ENCODE peak calls at places on chromosomes 13 and 19, in ten cellular contexts. F is thoracic aorta; S is sciatic nerve; U is activated CD4-positive, CD25-positive, alpha-beta regulatory T cell; A is choroid plexus epithelial cell; W is nucleus accumbens; B is HT1080; D is globus pallidus; J is retina; P is psoas muscle. Y is an unnamed sample.

GRCh38 chr13:27534976-27535370 is 84.6 kb upstream of the MTIF3 start:
- DNase-seq in B (no peak), J (no peak), D (no peak), F (no peak), P (no peak), S (no peak), W (no peak), U (no peak), A (no peak), Y (no peak)

GRCh38 chr19:39498262-39499081 is at the start of gene DLL3:
- DNase-seq in D (no peak), J (no peak), W (peak; percentile 3), A (peak; percentile 11), B (no peak), S (no peak), F (no peak), P (no peak), U (no peak), Y (no peak)

GRCh38 chr13:99258210-99258860 is at the start of gene GPR18:
- DNase-seq in A (no peak), F (no peak), P (no peak), W (no peak), J (no peak), B (no peak), D (no peak), S (no peak), U (no peak), Y (no peak)

GRCh38 chr19:33819875-33820781 is 23.5 kb downstream of the KCTD15 start:
- DNase-seq in S (peak; percentile 86), W (peak; percentile 64), U (no peak), P (peak; percentile 82), B (peak; percentile 91), J (peak; percentile 88), A (peak; percentile 62), D (no peak), F (no peak), Y (peak; percentile 92)

GRCh38 chr13:67932991-67933390 is 702.9 kb upstream of the PCDH9 start:
- DNase-seq in J (no peak), U (no peak), B (peak; percentile 70), A (no peak), P (no peak), F (no peak), W (no peak), D (no peak), S (no peak), Y (no peak)

GRCh38 chr13:28049880-28050871 is 50.2 kb downstream of the FLT3 start:
- DNase-seq in F (no peak), D (no peak), A (no peak), W (no peak), P (no peak), J (no peak), B (no peak), U (no peak), S (no peak), Y (no peak)

GRCh38 chr13:35947315-35947714 is 183.9 kb downstream of the DCLK1 start:
- DNase-seq in S (no peak), P (no peak), B (no peak), W (no peak), F (no peak), A (no peak), J (no peak), U (no peak), D (no peak), Y (no peak)

GRCh38 chr19:47719047-47719885 is 6.0 kb downstream of the EHD2 start:
- DNase-seq in W (peak; percentile 75), P (peak; percentile 90), U (no peak), F (peak; percentile 36), D (peak; percentile 55), A (peak; percentile 97), S (peak; percentile 90), J (peak; percentile 73), B (peak; percentile 88), Y (peak; percentile 93)

GRCh38 chr13:112134150-112135075 is 67.5 kb downstream of the SOX1 start:
- DNase-seq in F (no peak), P (no peak), J (no peak), U (no peak), A (no peak), S (no peak), D (no peak), W (no peak), B (peak; percentile 30), Y (peak; percentile 68)

GRCh38 chr13:82758056-82758455 is 1124.2 kb downstream of the SLITRK1 start:
- DNase-seq in B (peak; percentile 56), U (no peak), F (no peak), S (no peak), D (peak; percentile 12), J (no peak), P (no peak), W (no peak), A (peak; percentile 60), Y (no peak)

GRCh38 chr13:63773476-63773875 is 2357.8 kb upstream of the PCDH20 start:
- DNase-seq in A (no peak), W (no peak), B (no peak), S (no peak), J (no peak), U (no peak), D (no peak), F (no peak), P (no peak), Y (no peak)

GRCh38 chr19:55668603-55669348 is 6.2 kb upstream of the EPN1 start:
- DNase-seq in B (no peak), F (no peak), S (no peak), W (no peak), J (no peak), D (no peak), U (no peak), P (no peak), A (no peak), Y (no peak)

GRCh38 chr13:39929583-39929982 is 274.1 kb downstream of the COG6 start:
- DNase-seq in A (no peak), P (no peak), J (no peak), F (no peak), D (no peak), B (no peak), W (no peak), U (no peak), S (no peak), Y (no peak)

GRCh38 chr19:6273701-6274601 is 5.8 kb downstream of the MLLT1 start:
- DNase-seq in F (peak; percentile 90), A (peak; percentile 82), B (peak; percentile 84), W (peak; percentile 64), U (no peak), D (peak; percentile 40), P (peak; percentile 90), S (peak; percentile 88), J (peak; percentile 50), Y (peak; percentile 93)

GRCh38 chr19:36436531-36436930 is 18.1 kb upstream of the ZFP82 start:
- DNase-seq in D (no peak), F (no peak), S (no peak), A (peak; percentile 46), J (no peak), B (no peak), P (no peak), U (no peak), W (no peak), Y (no peak)

GRCh38 chr19:55262359-55262758 is 3.5 kb upstream of the PPP6R1 start:
- DNase-seq in F (no peak), D (no peak), W (no peak), P (no peak), B (no peak), A (no peak), U (no peak), J (no peak), S (no peak), Y (no peak)

GRCh38 chr19:7099597-7099921 is 30.1 kb downstream of the ZNF557 start:
- DNase-seq in S (no peak), B (no peak), F (no peak), U (no peak), P (no peak), W (no peak), A (no peak), D (no peak), J (no peak), Y (no peak)

GRCh38 chr13:33686772-33687480 is 131.0 kb upstream of the RFC3 start:
- DNase-seq in S (no peak), A (peak; percentile 30), B (no peak), P (no peak), F (no peak), D (no peak), U (no peak), J (no peak), W (no peak), Y (no peak)

GRCh38 chr19:6723738-6724137 is 3.3 kb upstream of the C3 start:
- DNase-seq in U (no peak), B (no peak), P (no peak), D (peak; percentile 38), J (no peak), W (no peak), F (no peak), A (no peak), S (no peak), Y (no peak)

GRCh38 chr13:36519432-36519831 is 87.1 kb downstream of the CCNA1 start:
- DNase-seq in D (no peak), A (no peak), F (no peak), B (no peak), S (no peak), U (no peak), P (no peak), W (no peak), J (no peak), Y (no peak)

GRCh38 chr19:1967087-1967608 is 26.2 kb downstream of the CSNK1G2 start:
- DNase-seq in J (no peak), A (no peak), W (no peak), P (no peak), F (no peak), B (no peak), U (no peak), S (no peak), D (no peak), Y (no peak)